ENCODE peak calls at places on chromosome 1, in ten cellular contexts. One of them, this sample, is unnamed.

GRCh38 chr1:226002667-226003501 is 3.7 kb upstream of the SDE2 start:
- DNase-seq in Ammon's horn: peak; percentile 54
- DNase-seq in glutamatergic neuron: peak; percentile 90
- DNase-seq in effector memory CD8-positive, alpha-beta T cell: no peak
- DNase-seq in stimulated activated CD4-positive, alpha-beta T cell treated with anti-CD3 and anti-CD28 coated beads, Interleukin-4, amount 100 ng/mL, for 48 hours: peak; percentile 31
- DNase-seq in substantia nigra: no peak
- DNase-seq in activated T-cell treated with anti-CD3 and anti-CD28 coated beads, Interleukin-2, amount 50 U/mL, for 48 hours: peak; percentile 54
- DNase-seq in H9: peak; percentile 95
- DNase-seq in kidney epithelial cell: no peak
- DNase-seq in cardiac septum: peak; percentile 87
- DNase-seq in this sample: peak; percentile 64

GRCh38 chr1:33388989-33389771 is 41.7 kb downstream of the PHC2 start:
- DNase-seq in Ammon's horn: peak; percentile 60
- DNase-seq in glutamatergic neuron: no peak
- DNase-seq in effector memory CD8-positive, alpha-beta T cell: no peak
- DNase-seq in stimulated activated CD4-positive, alpha-beta T cell treated with anti-CD3 and anti-CD28 coated beads, Interleukin-4, amount 100 ng/mL, for 48 hours: no peak
- DNase-seq in substantia nigra: no peak
- DNase-seq in activated T-cell treated with anti-CD3 and anti-CD28 coated beads, Interleukin-2, amount 50 U/mL, for 48 hours: no peak
- DNase-seq in H9: no peak
- DNase-seq in kidney epithelial cell: no peak
- DNase-seq in cardiac septum: no peak
- DNase-seq in this sample: peak; percentile 90

GRCh38 chr1:151061012-151061401 is 810 bp downstream of the MLLT11 start:
- DNase-seq in Ammon's horn: peak; percentile 29
- DNase-seq in glutamatergic neuron: peak; percentile 64
- DNase-seq in effector memory CD8-positive, alpha-beta T cell: no peak
- DNase-seq in stimulated activated CD4-positive, alpha-beta T cell treated with anti-CD3 and anti-CD28 coated beads, Interleukin-4, amount 100 ng/mL, for 48 hours: no peak
- DNase-seq in substantia nigra: no peak
- DNase-seq in activated T-cell treated with anti-CD3 and anti-CD28 coated beads, Interleukin-2, amount 50 U/mL, for 48 hours: no peak
- DNase-seq in H9: no peak
- DNase-seq in kidney epithelial cell: no peak
- DNase-seq in cardiac septum: no peak
- DNase-seq in this sample: no peak

GRCh38 chr1:42817440-42817767 is 207 bp upstream of the SVBP start:
- DNase-seq in Ammon's horn: no peak
- DNase-seq in glutamatergic neuron: no peak
- DNase-seq in effector memory CD8-positive, alpha-beta T cell: no peak
- DNase-seq in stimulated activated CD4-positive, alpha-beta T cell treated with anti-CD3 and anti-CD28 coated beads, Interleukin-4, amount 100 ng/mL, for 48 hours: no peak
- DNase-seq in substantia nigra: no peak
- DNase-seq in activated T-cell treated with anti-CD3 and anti-CD28 coated beads, Interleukin-2, amount 50 U/mL, for 48 hours: no peak
- DNase-seq in H9: no peak
- DNase-seq in kidney epithelial cell: no peak
- DNase-seq in cardiac septum: no peak
- DNase-seq in this sample: no peak

GRCh38 chr1:67580671-67581403 is 104.2 kb upstream of the GADD45A start:
- DNase-seq in Ammon's horn: no peak
- DNase-seq in glutamatergic neuron: no peak
- DNase-seq in effector memory CD8-positive, alpha-beta T cell: no peak
- DNase-seq in stimulated activated CD4-positive, alpha-beta T cell treated with anti-CD3 and anti-CD28 coated beads, Interleukin-4, amount 100 ng/mL, for 48 hours: no peak
- DNase-seq in substantia nigra: no peak
- DNase-seq in activated T-cell treated with anti-CD3 and anti-CD28 coated beads, Interleukin-2, amount 50 U/mL, for 48 hours: no peak
- DNase-seq in H9: no peak
- DNase-seq in kidney epithelial cell: no peak
- DNase-seq in cardiac septum: no peak
- DNase-seq in this sample: no peak

GRCh38 chr1:81654147-81654546 is 146.6 kb upstream of the ADGRL2 start:
- DNase-seq in Ammon's horn: no peak
- DNase-seq in glutamatergic neuron: no peak
- DNase-seq in effector memory CD8-positive, alpha-beta T cell: no peak
- DNase-seq in stimulated activated CD4-positive, alpha-beta T cell treated with anti-CD3 and anti-CD28 coated beads, Interleukin-4, amount 100 ng/mL, for 48 hours: no peak
- DNase-seq in substantia nigra: no peak
- DNase-seq in activated T-cell treated with anti-CD3 and anti-CD28 coated beads, Interleukin-2, amount 50 U/mL, for 48 hours: no peak
- DNase-seq in H9: no peak
- DNase-seq in kidney epithelial cell: peak; percentile 9
- DNase-seq in cardiac septum: no peak
- DNase-seq in this sample: no peak

GRCh38 chr1:201791051-201791774 is 37.7 kb upstream of the IPO9 start:
- DNase-seq in Ammon's horn: peak; percentile 69
- DNase-seq in glutamatergic neuron: no peak
- DNase-seq in effector memory CD8-positive, alpha-beta T cell: no peak
- DNase-seq in stimulated activated CD4-positive, alpha-beta T cell treated with anti-CD3 and anti-CD28 coated beads, Interleukin-4, amount 100 ng/mL, for 48 hours: no peak
- DNase-seq in substantia nigra: no peak
- DNase-seq in activated T-cell treated with anti-CD3 and anti-CD28 coated beads, Interleukin-2, amount 50 U/mL, for 48 hours: no peak
- DNase-seq in H9: no peak
- DNase-seq in kidney epithelial cell: no peak
- DNase-seq in cardiac septum: no peak
- DNase-seq in this sample: no peak

GRCh38 chr1:63920154-63921117 is 146.6 kb downstream of the ROR1 start:
- DNase-seq in Ammon's horn: no peak
- DNase-seq in glutamatergic neuron: no peak
- DNase-seq in effector memory CD8-positive, alpha-beta T cell: no peak
- DNase-seq in stimulated activated CD4-positive, alpha-beta T cell treated with anti-CD3 and anti-CD28 coated beads, Interleukin-4, amount 100 ng/mL, for 48 hours: no peak
- DNase-seq in substantia nigra: no peak
- DNase-seq in activated T-cell treated with anti-CD3 and anti-CD28 coated beads, Interleukin-2, amount 50 U/mL, for 48 hours: no peak
- DNase-seq in H9: no peak
- DNase-seq in kidney epithelial cell: peak; percentile 64
- DNase-seq in cardiac septum: no peak
- DNase-seq in this sample: peak; percentile 82

GRCh38 chr1:82343381-82343780 is 542.6 kb downstream of the ADGRL2 start:
- DNase-seq in Ammon's horn: no peak
- DNase-seq in glutamatergic neuron: no peak
- DNase-seq in effector memory CD8-positive, alpha-beta T cell: no peak
- DNase-seq in stimulated activated CD4-positive, alpha-beta T cell treated with anti-CD3 and anti-CD28 coated beads, Interleukin-4, amount 100 ng/mL, for 48 hours: no peak
- DNase-seq in substantia nigra: no peak
- DNase-seq in activated T-cell treated with anti-CD3 and anti-CD28 coated beads, Interleukin-2, amount 50 U/mL, for 48 hours: no peak
- DNase-seq in H9: no peak
- DNase-seq in kidney epithelial cell: no peak
- DNase-seq in cardiac septum: no peak
- DNase-seq in this sample: no peak

GRCh38 chr1:39952359-39953110 is 2.4 kb upstream of the MFSD2A start:
- DNase-seq in Ammon's horn: peak; percentile 87
- DNase-seq in glutamatergic neuron: no peak
- DNase-seq in effector memory CD8-positive, alpha-beta T cell: no peak
- DNase-seq in stimulated activated CD4-positive, alpha-beta T cell treated with anti-CD3 and anti-CD28 coated beads, Interleukin-4, amount 100 ng/mL, for 48 hours: no peak
- DNase-seq in substantia nigra: peak; percentile 49
- DNase-seq in activated T-cell treated with anti-CD3 and anti-CD28 coated beads, Interleukin-2, amount 50 U/mL, for 48 hours: no peak
- DNase-seq in H9: no peak
- DNase-seq in kidney epithelial cell: no peak
- DNase-seq in cardiac septum: no peak
- DNase-seq in this sample: no peak

GRCh38 chr1:231485029-231485784 is 43.3 kb upstream of the TSNAX start:
- DNase-seq in Ammon's horn: no peak
- DNase-seq in glutamatergic neuron: no peak
- DNase-seq in effector memory CD8-positive, alpha-beta T cell: no peak
- DNase-seq in stimulated activated CD4-positive, alpha-beta T cell treated with anti-CD3 and anti-CD28 coated beads, Interleukin-4, amount 100 ng/mL, for 48 hours: no peak
- DNase-seq in substantia nigra: no peak
- DNase-seq in activated T-cell treated with anti-CD3 and anti-CD28 coated beads, Interleukin-2, amount 50 U/mL, for 48 hours: no peak
- DNase-seq in H9: no peak
- DNase-seq in kidney epithelial cell: no peak
- DNase-seq in cardiac septum: no peak
- DNase-seq in this sample: no peak

GRCh38 chr1:58430355-58431335 is 115.9 kb downstream of the OMA1 start:
- DNase-seq in Ammon's horn: no peak
- DNase-seq in glutamatergic neuron: no peak
- DNase-seq in effector memory CD8-positive, alpha-beta T cell: no peak
- DNase-seq in stimulated activated CD4-positive, alpha-beta T cell treated with anti-CD3 and anti-CD28 coated beads, Interleukin-4, amount 100 ng/mL, for 48 hours: no peak
- DNase-seq in substantia nigra: no peak
- DNase-seq in activated T-cell treated with anti-CD3 and anti-CD28 coated beads, Interleukin-2, amount 50 U/mL, for 48 hours: no peak
- DNase-seq in H9: no peak
- DNase-seq in kidney epithelial cell: no peak
- DNase-seq in cardiac septum: no peak
- DNase-seq in this sample: no peak

GRCh38 chr1:248860007-248860406 is 1.1 kb upstream of the ZNF692 start:
- DNase-seq in Ammon's horn: no peak
- DNase-seq in glutamatergic neuron: no peak
- DNase-seq in effector memory CD8-positive, alpha-beta T cell: no peak
- DNase-seq in stimulated activated CD4-positive, alpha-beta T cell treated with anti-CD3 and anti-CD28 coated beads, Interleukin-4, amount 100 ng/mL, for 48 hours: no peak
- DNase-seq in substantia nigra: no peak
- DNase-seq in activated T-cell treated with anti-CD3 and anti-CD28 coated beads, Interleukin-2, amount 50 U/mL, for 48 hours: no peak
- DNase-seq in H9: no peak
- DNase-seq in kidney epithelial cell: no peak
- DNase-seq in cardiac septum: no peak
- DNase-seq in this sample: no peak

GRCh38 chr1:3543076-3544049 is 67.9 kb downstream of the MEGF6 start:
- DNase-seq in Ammon's horn: no peak
- DNase-seq in glutamatergic neuron: no peak
- DNase-seq in effector memory CD8-positive, alpha-beta T cell: no peak
- DNase-seq in stimulated activated CD4-positive, alpha-beta T cell treated with anti-CD3 and anti-CD28 coated beads, Interleukin-4, amount 100 ng/mL, for 48 hours: no peak
- DNase-seq in substantia nigra: no peak
- DNase-seq in activated T-cell treated with anti-CD3 and anti-CD28 coated beads, Interleukin-2, amount 50 U/mL, for 48 hours: no peak
- DNase-seq in H9: peak; percentile 46
- DNase-seq in kidney epithelial cell: peak; percentile 10
- DNase-seq in cardiac septum: no peak
- DNase-seq in this sample: peak; percentile 95

GRCh38 chr1:54583868-54584267 is 35.8 kb downstream of the ACOT11 start:
- DNase-seq in Ammon's horn: peak; percentile 49
- DNase-seq in glutamatergic neuron: peak; percentile 45
- DNase-seq in effector memory CD8-positive, alpha-beta T cell: no peak
- DNase-seq in stimulated activated CD4-positive, alpha-beta T cell treated with anti-CD3 and anti-CD28 coated beads, Interleukin-4, amount 100 ng/mL, for 48 hours: no peak
- DNase-seq in substantia nigra: no peak
- DNase-seq in activated T-cell treated with anti-CD3 and anti-CD28 coated beads, Interleukin-2, amount 50 U/mL, for 48 hours: no peak
- DNase-seq in H9: no peak
- DNase-seq in kidney epithelial cell: no peak
- DNase-seq in cardiac septum: no peak
- DNase-seq in this sample: no peak

This sample was measured in GM04503.